ENCODE peak calls at places on chromosomes 2 and 18, in four cellular contexts. One of them, this sample, is unnamed.

GRCh38 chr18:394276-394996 is 106.1 kb downstream of the COLEC12 start:
- DNase-seq in K562: no peak
- DNase-seq in HepG2: no peak
- DNase-seq in A549: no peak
- DNase-seq in this sample: no peak

GRCh38 chr18:50819027-50819726 is 639 bp downstream of the MRO start:
- DNase-seq in A549: peak; percentile 40
- DNase-seq in K562: no peak
- DNase-seq in HepG2: peak; percentile 56
- DNase-seq in this sample: no peak

GRCh38 chr2:46669996-46670793 is 190.8 kb downstream of the TMEM247 start:
- DNase-seq in K562: no peak
- DNase-seq in HepG2: no peak
- DNase-seq in A549: no peak
- DNase-seq in this sample: peak; percentile 86

GRCh38 chr2:112520234-112520783 is 22.0 kb upstream of the POLR1B start:
- DNase-seq in HepG2: no peak
- DNase-seq in A549: no peak
- DNase-seq in K562: peak; percentile 41
- DNase-seq in this sample: no peak

GRCh38 chr2:134985061-134985460 is 62.2 kb downstream of the MAP3K19 start:
- DNase-seq in HepG2: no peak
- DNase-seq in K562: no peak
- DNase-seq in A549: no peak
- DNase-seq in this sample: no peak

GRCh38 chr18:72119082-72119481 is 425.1 kb downstream of the CBLN2 start:
- DNase-seq in K562: no peak
- DNase-seq in A549: no peak
- DNase-seq in HepG2: no peak
- DNase-seq in this sample: no peak

GRCh38 chr2:79585701-79586428 is 73.0 kb downstream of the CTNNA2 start:
- DNase-seq in A549: peak; percentile 3
- DNase-seq in K562: no peak
- DNase-seq in HepG2: no peak
- DNase-seq in this sample: peak; percentile 10

GRCh38 chr18:74831571-74832250 is 234.0 kb downstream of the ZNF407 start:
- DNase-seq in HepG2: no peak
- DNase-seq in A549: no peak
- DNase-seq in K562: no peak
- DNase-seq in this sample: peak; percentile 45

GRCh38 chr2:156565066-156565710 is 129.0 kb downstream of the GPD2 start:
- DNase-seq in K562: no peak
- DNase-seq in A549: no peak
- DNase-seq in HepG2: no peak
- DNase-seq in this sample: peak; percentile 83

GRCh38 chr18:73245345-73245744 is 377.6 kb upstream of the NETO1 start:
- DNase-seq in HepG2: no peak
- DNase-seq in K562: no peak
- DNase-seq in A549: no peak
- DNase-seq in this sample: no peak

GRCh38 chr2:177873915-177874314 is 198.7 kb downstream of the PDE11A start:
- DNase-seq in A549: no peak
- DNase-seq in K562: no peak
- DNase-seq in HepG2: peak; percentile 34
- DNase-seq in this sample: no peak

GRCh38 chr2:177869912-177870311 is 202.7 kb downstream of the PDE11A start:
- DNase-seq in HepG2: no peak
- DNase-seq in A549: no peak
- DNase-seq in K562: no peak
- DNase-seq in this sample: no peak

GRCh38 chr2:177876950-177877349 is 195.6 kb downstream of the PDE11A start:
- DNase-seq in K562: no peak
- DNase-seq in A549: no peak
- DNase-seq in HepG2: no peak
- DNase-seq in this sample: no peak

GRCh38 chr2:177872286-177872685 is 200.3 kb downstream of the PDE11A start:
- DNase-seq in K562: no peak
- DNase-seq in HepG2: no peak
- DNase-seq in A549: no peak
- DNase-seq in this sample: no peak

GRCh38 chr2:177874678-177875077 is 197.9 kb downstream of the PDE11A start:
- DNase-seq in HepG2: no peak
- DNase-seq in A549: no peak
- DNase-seq in K562: no peak
- DNase-seq in this sample: no peak
- TF ChIP-seq MAFK in HepG2: no peak
- TF ChIP-seq MAFK in A549: no peak
- TF ChIP-seq MAFK in K562: no peak
- TF ChIP-seq MAFK in this sample: no peak

DNA sequence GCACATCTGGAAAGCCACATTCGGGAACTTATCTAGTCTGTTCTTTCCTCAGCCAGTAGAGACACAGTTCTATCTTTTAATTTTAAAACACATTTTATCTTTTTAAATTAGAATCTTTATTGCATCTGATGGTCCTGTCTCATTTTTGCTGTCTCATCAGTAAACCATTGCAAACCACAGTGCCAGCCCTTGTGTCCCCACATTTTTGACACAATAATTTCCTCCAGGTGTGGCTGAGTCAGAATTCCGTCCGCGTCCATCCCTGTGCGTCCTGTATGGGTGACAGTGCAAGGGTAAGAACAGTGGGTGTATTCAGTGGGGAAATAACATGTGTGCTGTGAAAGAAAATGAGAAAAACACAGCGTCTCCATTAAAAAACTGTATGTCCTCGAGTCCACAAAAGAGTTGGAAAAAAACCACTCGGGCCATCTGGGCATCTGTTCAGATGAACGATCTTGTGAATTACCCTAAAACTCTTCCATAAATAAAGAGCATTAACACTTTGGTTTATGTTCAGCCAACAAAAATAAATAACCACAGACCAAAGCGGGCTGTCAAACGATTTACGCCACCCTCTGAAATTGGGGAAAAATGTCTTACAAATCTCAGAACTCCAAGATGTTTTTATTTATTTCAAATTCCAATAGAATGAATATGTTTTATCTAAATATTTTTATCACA is 137.3 kb downstream of the ZNF516 start:
- DNase-seq in A549: no peak
- DNase-seq in K562: no peak
- DNase-seq in HepG2: no peak
- DNase-seq in this sample: peak; percentile 20
- TF ChIP-seq MAFK in A549: no peak
- TF ChIP-seq MAFK in K562: no peak
- TF ChIP-seq MAFK in HepG2: peak; percentile 62
- TF ChIP-seq MAFK in this sample: peak; percentile 55

GRCh38 chr2:180599804-180600203 is 380.6 kb upstream of the UBE2E3 start:
- DNase-seq in HepG2: no peak
- DNase-seq in A549: no peak
- DNase-seq in K562: no peak
- DNase-seq in this sample: no peak
- TF ChIP-seq MAFK in HepG2: no peak
- TF ChIP-seq MAFK in A549: no peak
- TF ChIP-seq MAFK in K562: no peak
- TF ChIP-seq MAFK in this sample: no peak

GRCh38 chr2:203867561-203868200 is at the start of gene CTLA4:
- DNase-seq in A549: no peak
- DNase-seq in HepG2: no peak
- DNase-seq in K562: no peak
- DNase-seq in this sample: no peak
- TF ChIP-seq MAFK in A549: no peak
- TF ChIP-seq MAFK in HepG2: no peak
- TF ChIP-seq MAFK in K562: no peak
- TF ChIP-seq MAFK in this sample: no peak

GRCh38 chr2:157803914-157804313 is 72.2 kb downstream of the ACVR1 start:
- DNase-seq in K562: no peak
- DNase-seq in HepG2: no peak
- DNase-seq in A549: no peak
- DNase-seq in this sample: no peak
- TF ChIP-seq MAFK in K562: no peak
- TF ChIP-seq MAFK in HepG2: no peak
- TF ChIP-seq MAFK in A549: no peak
- TF ChIP-seq MAFK in this sample: no peak

DNA sequence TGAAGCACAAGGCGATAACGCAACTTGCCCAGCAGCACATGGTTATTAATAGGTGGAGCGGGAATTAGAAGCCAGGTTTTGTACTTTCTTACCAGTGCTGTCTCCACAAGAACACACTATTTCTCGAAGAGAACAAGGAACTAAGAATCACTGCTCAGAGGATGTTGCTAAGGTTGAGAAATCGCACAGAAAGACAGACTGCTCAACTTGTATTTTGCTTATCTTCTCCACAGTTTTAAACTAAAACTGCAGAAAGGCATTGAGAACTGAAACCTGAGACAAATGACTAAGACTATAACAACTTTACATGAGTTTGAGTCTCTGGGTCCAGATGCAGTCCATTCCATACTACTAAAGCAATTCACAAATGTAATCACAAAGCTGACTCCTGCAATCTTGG is 6.2 kb downstream of the PRKD3 start:
- DNase-seq in K562: no peak
- DNase-seq in HepG2: no peak
- DNase-seq in A549: no peak
- DNase-seq in this sample: peak; percentile 96
- TF ChIP-seq MAFK in K562: no peak
- TF ChIP-seq MAFK in HepG2: no peak
- TF ChIP-seq MAFK in A549: no peak
- TF ChIP-seq MAFK in this sample: peak; percentile 40

DNA sequence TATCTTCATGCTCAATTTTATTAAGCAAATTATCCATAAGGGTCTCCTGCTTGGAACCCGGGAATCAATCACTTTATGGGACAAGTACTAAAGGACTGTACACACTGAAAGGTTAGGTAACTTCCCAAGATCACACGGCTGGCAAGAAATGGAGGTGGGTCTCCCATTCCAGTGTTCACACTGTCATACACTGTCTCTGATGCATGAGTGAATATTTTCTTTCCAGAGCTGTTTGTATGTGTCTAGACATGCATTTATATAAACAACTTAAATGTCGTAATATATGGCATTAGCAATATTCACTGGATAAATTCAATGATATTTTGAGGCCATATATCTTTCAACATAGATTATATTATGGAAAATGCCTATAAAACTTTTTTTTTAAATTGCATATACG is 223.4 kb downstream of the DYM start:
- DNase-seq in A549: no peak
- DNase-seq in K562: no peak
- DNase-seq in HepG2: no peak
- DNase-seq in this sample: no peak
- TF ChIP-seq MAFK in A549: no peak
- TF ChIP-seq MAFK in K562: no peak
- TF ChIP-seq MAFK in HepG2: no peak
- TF ChIP-seq MAFK in this sample: no peak

DNA sequence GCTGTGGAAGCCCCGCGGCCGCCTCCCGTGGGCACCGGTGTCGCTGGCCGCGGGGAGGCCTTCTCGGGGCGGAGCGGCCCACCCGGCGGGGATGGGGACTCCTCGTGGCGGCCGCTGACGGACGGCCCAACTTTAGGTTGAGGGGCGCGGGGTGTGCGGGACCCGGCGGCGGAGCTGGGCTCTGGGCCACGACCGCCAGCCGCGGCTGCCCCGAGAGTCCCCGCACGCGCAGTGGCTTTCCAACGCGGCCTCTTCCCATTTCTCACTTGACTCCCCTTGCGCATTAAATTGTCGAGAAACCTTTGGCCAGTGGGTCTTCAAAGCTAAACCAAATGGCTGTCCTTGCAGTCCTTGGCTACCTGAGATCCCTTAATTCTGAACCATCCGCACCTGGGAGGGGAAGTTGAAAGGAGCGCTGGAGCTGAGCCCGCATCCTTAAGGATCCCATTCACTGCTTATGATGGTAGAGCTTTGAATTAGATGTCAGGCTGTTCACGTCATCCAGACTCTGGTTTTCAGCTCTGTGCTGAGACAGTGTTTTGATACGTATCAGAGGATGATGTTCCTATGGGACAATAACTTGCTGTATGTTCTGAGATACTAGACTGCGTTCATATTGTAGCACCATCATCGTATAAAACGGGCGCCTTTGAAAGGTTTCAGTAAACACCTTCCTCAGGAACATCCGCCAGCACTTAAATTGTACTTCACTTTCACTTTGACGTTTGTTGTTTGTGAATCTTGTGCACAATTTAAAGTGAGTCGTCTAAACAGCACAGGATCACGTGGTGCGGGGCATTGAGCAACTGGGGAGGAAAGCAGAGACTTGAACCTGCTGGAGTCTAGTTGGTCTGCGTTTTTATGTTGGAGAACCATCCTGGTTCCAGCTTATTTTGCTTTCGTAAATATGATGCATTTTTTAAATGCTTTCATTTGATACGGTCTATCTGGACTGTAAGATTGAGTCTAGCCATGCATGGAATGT is 874 bp downstream of the CLIP4 start:
- DNase-seq in HepG2: no peak
- DNase-seq in K562: no peak
- DNase-seq in A549: peak; percentile 60
- DNase-seq in this sample: peak; percentile 85
- TF ChIP-seq MAFK in HepG2: no peak
- TF ChIP-seq MAFK in K562: no peak
- TF ChIP-seq MAFK in A549: peak; percentile 43
- TF ChIP-seq MAFK in this sample: no peak

DNA sequence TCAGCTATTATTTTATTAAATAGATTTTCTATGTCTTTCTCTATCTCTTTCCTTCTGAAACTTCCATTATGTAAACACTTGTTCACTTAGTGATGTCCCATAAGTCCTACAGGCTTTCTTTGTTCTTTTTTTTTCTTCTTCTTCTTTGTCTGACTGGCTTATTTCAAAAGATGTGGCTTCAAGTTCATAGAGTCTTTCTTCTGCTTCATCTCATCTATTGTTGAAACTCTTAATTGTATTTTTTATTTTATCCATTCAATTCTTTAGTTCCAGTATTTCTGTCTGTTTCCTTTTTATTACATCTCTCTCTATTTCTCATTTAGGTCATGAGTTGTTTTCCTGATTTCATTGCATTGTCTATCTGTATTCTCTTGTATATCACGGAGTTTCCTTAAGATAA is 38.5 kb downstream of the BOD1L2 start:
- DNase-seq in K562: no peak
- DNase-seq in A549: no peak
- DNase-seq in HepG2: no peak
- DNase-seq in this sample: no peak
- TF ChIP-seq MAFK in K562: no peak
- TF ChIP-seq MAFK in A549: no peak
- TF ChIP-seq MAFK in HepG2: no peak
- TF ChIP-seq MAFK in this sample: no peak